ENCODE peak calls at places on chromosomes 16 and 17, in six cellular contexts. T is RCC 7860; C is amygdala; L is activated T-helper 1 cell treated with anti-CD3 and anti-CD28 coated beads, Interleukin-12 subunit alpha, Interleukin-12 subunit beta, Interleukin-2, Interleukin-4 antibody, amounts not matched to agents 30 ng/mL and 10 ng/mL and 1 ng/mL, durations not matched to agents 14 hours and 24 hours and 36 hours; W is A549; A is iris pigment epithelial cell. X is an unnamed sample.

GRCh38 chr17:68591583-68591982 is 9.6 kb downstream of the FAM20A start:
- DNase-seq in C (no peak), L (no peak), A (no peak), T (no peak), W (no peak), X (no peak)

GRCh38 chr16:82011199-82011641 is at the start of gene SDR42E1:
- DNase-seq in A (no peak), W (peak), C (no peak), L (peak), T (no peak), X (no peak)

GRCh38 chr16:88284626-88285513 is 97.9 kb upstream of the ZNF469 start:
- DNase-seq in A (no peak), W (no peak), L (no peak), C (no peak), T (no peak), X (no peak)

GRCh38 chr17:39605492-39606433 is 2.0 kb downstream of the NEUROD2 start:
- DNase-seq in L (no peak), W (peak), C (no peak), A (no peak), T (no peak), X (no peak)

GRCh38 chr17:6327007-6327406 is 107.9 kb downstream of the AIPL1 start:
- DNase-seq in A (no peak), L (no peak), C (no peak), W (no peak), T (no peak), X (no peak)

GRCh38 chr17:18997650-18998196 is 6.8 kb downstream of the FAM83G start:
- DNase-seq in A (no peak), C (no peak), L (no peak), T (no peak), W (no peak), X (no peak)

GRCh38 chr16:27817038-27817437 is 246.5 kb downstream of the GSG1L start:
- DNase-seq in T (no peak), L (no peak), A (no peak), C (no peak), W (no peak), X (no peak)

GRCh38 chr17:869067-869466 is 86.9 kb downstream of the MRM3 start:
- DNase-seq in A (peak), L (no peak), T (peak), W (no peak), C (no peak), X (no peak)

GRCh38 chr16:89004209-89004831 is 27.3 kb upstream of the CBFA2T3 start:
- DNase-seq in W (no peak), T (no peak), L (no peak), C (no peak), A (no peak), X (peak)

GRCh38 chr17:79997004-79997673 is 38.5 kb downstream of the TBC1D16 start:
- DNase-seq in W (no peak), A (peak), C (no peak), L (peak), T (no peak), X (peak)

GRCh38 chr17:30950669-30951399 is 20.0 kb upstream of the RNF135 start:
- DNase-seq in C (no peak), L (no peak), A (peak), W (peak), T (peak), X (peak)

GRCh38 chr17:37676115-37676925 is 33.1 kb upstream of the DDX52 start:
- DNase-seq in W (no peak), L (no peak), A (no peak), C (no peak), T (peak), X (no peak)

GRCh38 chr17:4898927-4899326 is 409 bp upstream of the C17orf107 start:
- DNase-seq in W (no peak), T (no peak), C (no peak), L (no peak), A (no peak), X (no peak)

GRCh38 chr17:35214631-35215273 is 20.6 kb upstream of the SLC35G3 start:
- DNase-seq in C (no peak), A (no peak), L (peak), W (no peak), T (no peak), X (no peak)

GRCh38 chr17:80803451-80804428 is 187.9 kb upstream of the CHMP6 start:
- DNase-seq in T (no peak), W (no peak), L (no peak), A (no peak), C (no peak), X (no peak)

GRCh38 chr16:82603784-82604411 is 22.9 kb upstream of the CDH13 start:
- DNase-seq in T (peak), W (peak), L (no peak), C (peak), A (peak), X (no peak)

GRCh38 chr17:57869599-57870282 is 19.9 kb upstream of the MRPS23 start:
- DNase-seq in W (peak), A (peak), C (no peak), T (peak), L (no peak), X (no peak)

X was measured in GDM1.